ENCODE peak calls at places on chromosomes 16 and 17, in six cellular contexts. T is ovary; S is H1; W is effector CD4-positive, alpha-beta T cell; P is NCI-H748 treated with DMSO at 0.1 percent for 48 hours; Y is pulmonary artery endothelial cell. B is an unnamed sample.

GRCh38 chr16:8957509-8958157 is 6.1 kb downstream of the USP7 start:
- DNase-seq in P (no peak), Y (no peak), S (no peak), W (no peak), T (no peak), B (no peak)

GRCh38 chr17:35795007-35795870 is at the start of gene MMP28:
- DNase-seq in P (peak; percentile 16), W (no peak), S (peak; percentile 81), Y (no peak), T (no peak), B (no peak)

GRCh38 chr16:1991588-1992474 is 2.1 kb downstream of the SYNGR3 start:
- DNase-seq in S (peak; percentile 98), Y (peak; percentile 54), W (peak; percentile 97), P (no peak), T (peak; percentile 96), B (no peak)

GRCh38 chr17:81126281-81127132 is 38.8 kb upstream of the PVALEF start:
- DNase-seq in T (no peak), P (no peak), W (no peak), S (no peak), Y (no peak), B (no peak)

GRCh38 chr17:44091200-44091997 is 20.9 kb downstream of the G6PC3 start:
- DNase-seq in S (no peak), Y (no peak), P (no peak), W (no peak), T (no peak), B (no peak)

GRCh38 chr17:44200478-44201155 is 933 bp upstream of the ATXN7L3 start:
- DNase-seq in Y (no peak), P (no peak), W (no peak), T (no peak), S (no peak), B (no peak)

GRCh38 chr17:82734987-82735866 is at the start of gene FN3K:
- DNase-seq in Y (no peak), W (no peak), S (peak; percentile 85), P (peak; percentile 15), T (peak; percentile 84), B (no peak)

GRCh38 chr16:19583665-19584300 is 28.3 kb downstream of the VPS35L start:
- DNase-seq in S (no peak), Y (no peak), W (no peak), T (no peak), P (peak; percentile 40), B (no peak)

GRCh38 chr16:75064403-75065148 is 52.0 kb downstream of the LDHD start:
- DNase-seq in S (no peak), P (no peak), Y (no peak), T (no peak), W (no peak), B (no peak)

GRCh38 chr16:74622005-74622404 is 15.1 kb upstream of the GLG1 start:
- DNase-seq in T (no peak), Y (no peak), W (no peak), P (no peak), S (no peak), B (no peak)

GRCh38 chr16:88553739-88554138 is 16.5 kb upstream of the ZC3H18 start:
- DNase-seq in P (no peak), S (no peak), Y (no peak), T (no peak), W (no peak), B (no peak)

GRCh38 chr16:87131996-87132345 is 185.2 kb downstream of the C16orf95 start:
- DNase-seq in Y (no peak), T (no peak), S (no peak), W (no peak), P (no peak), B (no peak)

GRCh38 chr17:1555618-1556471 is 6.7 kb downstream of the PITPNA start:
- DNase-seq in T (no peak), S (no peak), Y (no peak), P (no peak), W (no peak), B (no peak)

GRCh38 chr16:57374067-57374534 is 1.8 kb downstream of the CX3CL1 start:
- DNase-seq in S (no peak), W (no peak), T (no peak), P (no peak), Y (no peak), B (no peak)

GRCh38 chr16:88536971-88537751 is 33.0 kb upstream of the ZC3H18 start:
- DNase-seq in P (no peak), Y (no peak), T (peak; percentile 52), S (no peak), W (no peak), B (no peak)

GRCh38 chr16:4510747-4511426 is 27.7 kb downstream of the CDIP1 start:
- DNase-seq in P (no peak), Y (no peak), W (no peak), S (no peak), T (no peak), B (no peak)

B was measured in glomerular endothelial cell.